ENCODE peak calls at places on chromosomes 6 and 20, in ten cellular contexts. Y is iris pigment epithelial cell; H is T-cell; C is mammary epithelial cell; T is stimulated activated CD4-positive, alpha-beta T cell treated with anti-CD3 and anti-CD28 coated beads, TNF-alpha, amount 100 ng/mL, for 4 hours; J is SK-MEL-5; M is stimulated activated naive CD4-positive, alpha-beta T cell treated with Interleukin-2 at 50 U/mL for 16 hours; X is NCI-H1105; U is GM13976; E is stimulated activated CD8-positive, alpha-beta memory T cell treated with anti-CD3 and anti-CD28 coated beads, Interleukin-7, amount 100 ng/mL, for 1 hour. L is an unnamed sample.

GRCh38 chr6:155219858-155220301 is 43.9 kb upstream of the CLDN20 start:
- DNase-seq in Y (no peak), H (no peak), C (no peak), T (no peak), J (no peak), M (no peak), X (no peak), U (no peak), E (no peak), L (no peak)

GRCh38 chr20:58557713-58558335 is 42.6 kb upstream of the APCDD1L start:
- DNase-seq in Y (no peak), H (no peak), C (no peak), T (no peak), J (no peak), M (no peak), X (no peak), U (no peak), E (no peak), L (no peak)

GRCh38 chr6:155228549-155229166 is 35.2 kb upstream of the CLDN20 start:
- DNase-seq in Y (no peak), H (no peak), C (no peak), T (no peak), J (no peak), M (no peak), X (no peak), U (no peak), E (no peak), L (no peak)

GRCh38 chr6:134374486-134374885 is 56.6 kb upstream of the SGK1 start:
- DNase-seq in Y (peak; percentile 56), H (no peak), C (peak; percentile 70), T (no peak), J (no peak), M (no peak), X (no peak), U (no peak), E (no peak), L (no peak)

GRCh38 chr20:59966428-59966827 is 8.2 kb downstream of the CDH26 start:
- DNase-seq in Y (no peak), H (no peak), C (no peak), T (no peak), J (peak; percentile 35), M (no peak), X (no peak), U (no peak), E (no peak), L (no peak)

GRCh38 chr6:25219147-25219546 is 60.0 kb upstream of the CARMIL1 start:
- DNase-seq in Y (no peak), H (no peak), C (no peak), T (no peak), J (no peak), M (no peak), X (no peak), U (no peak), E (no peak), L (no peak)

GRCh38 chr20:46468508-46468907 is 44.9 kb downstream of the ZNF334 start:
- DNase-seq in Y (no peak), H (no peak), C (no peak), T (no peak), J (no peak), M (no peak), X (no peak), U (no peak), E (no peak), L (no peak)

GRCh38 chr20:36060676-36061075 is 92.3 kb downstream of the CNBD2 start:
- DNase-seq in Y (no peak), H (no peak), C (peak; percentile 69), T (no peak), J (no peak), M (no peak), X (no peak), U (no peak), E (no peak), L (no peak)

GRCh38 chr6:21371676-21372161 is 221.8 kb upstream of the SOX4 start:
- DNase-seq in Y (peak; percentile 60), H (no peak), C (peak; percentile 26), T (no peak), J (peak; percentile 84), M (no peak), X (no peak), U (no peak), E (no peak), L (no peak)

GRCh38 chr20:60046011-60046413 is 87.8 kb downstream of the CDH26 start:
- DNase-seq in Y (peak; percentile 16), H (no peak), C (no peak), T (no peak), J (no peak), M (no peak), X (no peak), U (no peak), E (no peak), L (no peak)

GRCh38 chr6:122322824-122323223 is 76.6 kb upstream of the HSF2 start:
- DNase-seq in Y (peak; percentile 28), H (no peak), C (peak; percentile 1), T (no peak), J (no peak), M (no peak), X (peak; percentile 2), U (no peak), E (no peak), L (no peak)

L was measured in activated T-helper 9 cell treated with anti-CD3 and anti-CD28 coated beads, Interleukin-2, amount 50 U/mL, for 16 hours.